ENCODE peak calls at places on chromosomes 7 and 10, in eight cellular contexts. S is EH, O is EL, M is DMS153, U is uterus, B is GM04504, D is fibroblast of mammary gland, A is COR-L47. L is an unnamed sample.

GRCh38 chr10:106360870-106361269 is 803.6 kb downstream of the SORCS1 start:
- DNase-seq in S (peak), O (peak), M (no peak), U (no peak), B (peak), D (peak), A (no peak), L (peak)

GRCh38 chr7:12771378-12771877 is 84.0 kb downstream of the ARL4A start:
- DNase-seq in S (peak), O (peak), M (peak), U (peak), B (peak), D (peak), A (peak), L (no peak)

GRCh38 chr10:11282661-11283060 is 265.0 kb downstream of the CELF2 start:
- DNase-seq in S (no peak), O (no peak), M (no peak), U (no peak), B (no peak), D (no peak), A (no peak), L (no peak)

GRCh38 chr7:131640686-131641085 is 84.3 kb upstream of the PODXL start:
- DNase-seq in S (no peak), O (no peak), M (no peak), U (no peak), B (no peak), D (no peak), A (no peak), L (no peak)

GRCh38 chr10:80252296-80252887 is 37.1 kb downstream of the MAT1A start:
- DNase-seq in S (no peak), O (no peak), M (peak), U (no peak), B (no peak), D (no peak), A (no peak), L (no peak)

GRCh38 chr7:84105582-84105981 is 89.0 kb downstream of the SEMA3A start:
- DNase-seq in S (peak), O (peak), M (no peak), U (no peak), B (peak), D (peak), A (no peak), L (peak)

GRCh38 chr7:149369497-149369896 is 91.4 kb downstream of the ZNF777 start:
- DNase-seq in S (no peak), O (no peak), M (no peak), U (no peak), B (no peak), D (no peak), A (no peak), L (no peak)

GRCh38 chr7:79506481-79506880 is 53.0 kb upstream of the MAGI2 start:
- DNase-seq in S (peak), O (peak), M (no peak), U (no peak), B (no peak), D (no peak), A (no peak), L (peak)

L was measured in cardiac fibroblast.